ENCODE peak calls at places on chromosomes 7 and 10, in five cellular contexts. S, N, O, R and A are unnamed samples.

GRCh38 chr7:94632338-94633024 is 23.5 kb downstream of the SGCE start:
- DNase-seq in S (peak), N (no peak), O (no peak), R (peak), A (no peak)

GRCh38 chr10:58064714-58065528 is 202.8 kb downstream of the IPMK start:
- DNase-seq in S (peak), N (no peak), O (peak), R (peak), A (peak)

GRCh38 chr7:130593033-130593432 is 75.5 kb downstream of the COPG2 start:
- DNase-seq in S (no peak), N (no peak), O (no peak), R (no peak), A (no peak)

GRCh38 chr10:120460191-120460590 is 3.2 kb downstream of the PLPP4 start:
- DNase-seq in S (no peak), N (no peak), O (no peak), R (no peak), A (peak)

GRCh38 chr7:30171753-30172447 is 37.1 kb downstream of the MTURN start:
- DNase-seq in S (no peak), N (no peak), O (no peak), R (no peak), A (no peak)

GRCh38 chr7:24851791-24852190 is 94.5 kb upstream of the GSDME start:
- DNase-seq in S (peak), N (no peak), O (peak), R (no peak), A (no peak)

GRCh38 chr10:34681933-34682332 is 133.2 kb downstream of the PARD3 start:
- DNase-seq in S (no peak), N (no peak), O (no peak), R (no peak), A (no peak)

GRCh38 chr10:113322843-113323242 is 230.0 kb upstream of the HABP2 start:
- DNase-seq in S (no peak), N (no peak), O (no peak), R (no peak), A (no peak)

GRCh38 chr10:110903280-110904278 is 15.4 kb downstream of the BBIP1 start:
- DNase-seq in S (no peak), N (no peak), O (no peak), R (peak), A (no peak)

GRCh38 chr10:22629126-22629525 is 85.3 kb downstream of the PIP4K2A start:
- DNase-seq in S (no peak), N (no peak), O (no peak), R (no peak), A (no peak)

GRCh38 chr7:151124899-151125399 is 38.7 kb downstream of the AGAP3 start:
- DNase-seq in S (no peak), N (no peak), O (no peak), R (no peak), A (no peak)
- H3K4me3 ChIP-seq in S (peak), N (peak), O (no peak), R (no peak), A (no peak)

GRCh38 chr10:93121311-93121710 is 47.6 kb downstream of the CYP26A1 start:
- DNase-seq in S (no peak), N (no peak), O (no peak), R (no peak), A (no peak)

GRCh38 chr10:93113042-93113441 is 39.3 kb downstream of the CYP26A1 start:
- DNase-seq in S (no peak), N (no peak), O (no peak), R (no peak), A (no peak)

GRCh38 chr10:93110472-93111146 is 36.9 kb downstream of the CYP26A1 start:
- DNase-seq in S (no peak), N (no peak), O (no peak), R (peak), A (no peak)

GRCh38 chr10:93115661-93116383 is 42.1 kb downstream of the CYP26A1 start:
- DNase-seq in S (peak), N (peak), O (peak), R (peak), A (no peak)
- TF ChIP-seq CTCF in S (peak), N (peak), O (no peak), R (peak), A (peak)

DNA sequence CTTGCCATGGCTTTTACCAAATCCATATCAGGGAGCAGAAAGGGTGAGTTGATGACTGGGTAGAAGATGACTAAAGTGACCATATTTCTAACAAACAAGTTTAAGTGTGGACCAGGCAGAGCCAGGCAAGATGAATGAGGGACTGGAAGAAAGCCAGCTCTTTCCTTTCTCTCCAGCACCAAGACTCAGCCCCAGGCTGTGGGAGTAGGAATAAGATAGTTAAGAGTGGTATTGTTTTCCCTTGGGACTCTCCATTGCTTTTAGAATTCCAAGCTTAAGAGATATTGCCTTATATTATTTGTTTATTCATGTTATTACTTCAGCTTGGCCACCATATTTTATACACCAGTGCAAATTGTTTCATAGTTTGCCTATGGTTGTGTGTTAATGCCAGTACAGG is 28.8 kb upstream of the TSPAN33 start:
- DNase-seq in S (no peak), N (no peak), O (no peak), R (no peak), A (no peak)
- H3K4me3 ChIP-seq in S (no peak), N (no peak), O (no peak), R (no peak), A (no peak)

GRCh38 chr10:89245802-89246201 is 5.8 kb downstream of the LIPA start:
- DNase-seq in S (no peak), N (no peak), O (no peak), R (peak), A (no peak)
- TF ChIP-seq CTCF in S (no peak), N (no peak), O (no peak), R (peak), A (no peak)

GRCh38 chr7:112707655-112708054 is 82.5 kb downstream of the TMEM168 start:
- DNase-seq in S (no peak), N (no peak), O (no peak), R (no peak), A (no peak)
- H3K4me3 ChIP-seq in S (no peak), N (no peak), O (no peak), R (no peak), A (no peak)

GRCh38 chr7:12684733-12685132 is 2.7 kb upstream of the ARL4A start:
- DNase-seq in S (no peak), N (no peak), O (no peak), R (peak), A (no peak)

GRCh38 chr7:12686234-12686893 is 1.1 kb upstream of the ARL4A start:
- DNase-seq in S (peak), N (peak), O (peak), R (peak), A (peak)

GRCh38 chr7:12687213-12688171 is at the start of gene ARL4A:
- DNase-seq in S (peak), N (peak), O (peak), R (peak), A (peak)

GRCh38 chr7:12685550-12685949 is 1.9 kb upstream of the ARL4A start:
- DNase-seq in S (peak), N (no peak), O (peak), R (peak), A (no peak)

DNA sequence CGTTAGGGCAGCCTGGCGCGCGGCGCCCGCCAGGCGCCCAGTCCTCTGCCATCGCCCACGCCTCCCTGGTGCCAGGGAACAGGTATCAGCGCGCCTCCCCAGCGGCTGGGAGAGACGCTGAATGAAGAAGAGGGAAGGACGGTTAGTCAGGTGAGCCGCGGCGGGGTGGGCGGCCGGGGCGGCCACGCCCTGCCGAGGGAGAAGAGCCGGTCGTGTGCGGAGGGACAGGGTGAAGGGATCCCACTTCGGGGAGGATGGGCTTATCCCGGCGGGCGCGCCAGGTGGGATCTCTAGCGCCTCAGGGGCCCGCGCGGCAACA is 580 bp upstream of the ARL4A start:
- DNase-seq in S (no peak), N (no peak), O (no peak), R (no peak), A (no peak)
- TF ChIP-seq CTCF in S (peak), N (no peak), O (no peak), R (no peak), A (no peak)

GRCh38 chr10:3272300-3272699 is 99.7 kb upstream of the PITRM1 start:
- DNase-seq in S (no peak), N (no peak), O (no peak), R (no peak), A (no peak)

GRCh38 chr10:3273966-3274365 is 101.4 kb upstream of the PITRM1 start:
- DNase-seq in S (no peak), N (no peak), O (no peak), R (no peak), A (no peak)

GRCh38 chr10:3271385-3272115 is 99.0 kb upstream of the PITRM1 start:
- DNase-seq in S (no peak), N (no peak), O (no peak), R (no peak), A (no peak)

GRCh38 chr10:3277566-3277965 is 105.0 kb upstream of the PITRM1 start:
- DNase-seq in S (no peak), N (no peak), O (no peak), R (no peak), A (no peak)

GRCh38 chr10:3274414-3274813 is 101.8 kb upstream of the PITRM1 start:
- DNase-seq in S (no peak), N (no peak), O (no peak), R (no peak), A (no peak)
- H3K4me3 ChIP-seq in S (no peak), N (no peak), O (no peak), R (no peak), A (no peak)

GRCh38 chr7:41891967-41892755 is 189.3 kb upstream of the INHBA start:
- DNase-seq in S (no peak), N (no peak), O (no peak), R (no peak), A (no peak)
- TF ChIP-seq CTCF in S (peak), N (no peak), O (no peak), R (peak), A (peak)